ENCODE peak calls at places on chromosome 7, in eight cellular contexts. X, L, H, I, A, W, P and U are unnamed samples.

GRCh38 chr7:148982596-148983219 is 45.6 kb downstream of the PDIA4 start:
- DNase-seq in H (peak), W (no peak), X (peak), I (no peak), L (peak), A (peak), P (peak), U (no peak)

GRCh38 chr7:35467456-35467978 is 213.6 kb upstream of the TBX20 start:
- DNase-seq in H (no peak), P (no peak), X (no peak), W (peak), I (no peak), A (no peak), L (no peak), U (no peak)

GRCh38 chr7:158950914-158951635 is 94.7 kb downstream of the DYNC2I1 start:
- DNase-seq in P (peak), L (no peak), W (no peak), H (no peak), X (no peak), A (no peak), I (no peak), U (no peak)

GRCh38 chr7:154578351-154578750 is 424.6 kb downstream of the PAXIP1 start:
- DNase-seq in X (peak), P (no peak), L (no peak), I (no peak), W (no peak), H (no peak), A (no peak), U (no peak)

GRCh38 chr7:97006146-97006950 is 995 bp downstream of the DLX6 start:
- DNase-seq in A (peak), W (peak), I (peak), L (peak), H (peak), P (peak), X (peak), U (no peak)

GRCh38 chr7:100211342-100211780 is 8.4 kb upstream of the PVRIG start:
- DNase-seq in W (no peak), I (no peak), A (no peak), P (no peak), H (no peak), X (no peak), L (no peak), U (no peak)

GRCh38 chr7:19674266-19674960 is 34.4 kb downstream of the POLR1F start:
- DNase-seq in L (peak), P (no peak), X (peak), H (peak), W (no peak), A (peak), I (no peak), U (no peak)

GRCh38 chr7:134935701-134936100 is 50.6 kb upstream of the AGBL3 start:
- DNase-seq in L (no peak), H (no peak), A (no peak), I (no peak), X (peak), W (no peak), P (peak), U (no peak)

GRCh38 chr7:136026209-136026608 is 49.0 kb upstream of the MTPN start:
- DNase-seq in X (no peak), A (no peak), H (no peak), I (no peak), P (no peak), W (no peak), L (no peak), U (no peak)

GRCh38 chr7:66558660-66559465 is 69.8 kb upstream of the KCTD7 start:
- DNase-seq in I (no peak), L (peak), X (peak), W (peak), A (peak), P (peak), H (no peak), U (no peak)

GRCh38 chr7:23696916-23697441 is 13.0 kb upstream of the STK31 start:
- DNase-seq in P (peak), L (peak), I (peak), W (no peak), H (peak), A (peak), X (peak), U (no peak)
- TF ChIP-seq CTCF in P (peak), L (peak), I (peak), W (no peak), H (peak), A (peak), X (peak), U (peak)

GRCh38 chr7:74656911-74657691 is 417 bp upstream of the GTF2I start:
- DNase-seq in W (peak), X (peak), H (peak), A (peak), P (peak), I (peak), L (peak), U (peak)

GRCh38 chr7:74656421-74656910 is 1.1 kb upstream of the GTF2I start:
- DNase-seq in X (peak), W (no peak), P (peak), H (peak), I (peak), L (peak), A (peak), U (no peak)

GRCh38 chr7:74655324-74655723 is 2.2 kb upstream of the GTF2I start:
- DNase-seq in L (no peak), X (no peak), H (no peak), W (no peak), A (no peak), P (no peak), I (no peak), U (no peak)

GRCh38 chr7:74654811-74655210 is 2.7 kb upstream of the GTF2I start:
- DNase-seq in I (no peak), H (no peak), P (no peak), L (no peak), A (no peak), W (no peak), X (no peak), U (no peak)

GRCh38 chr7:74655785-74656420 is 1.6 kb upstream of the GTF2I start:
- DNase-seq in A (no peak), W (no peak), P (peak), I (no peak), L (no peak), H (no peak), X (no peak), U (no peak)
- H3K4me3 ChIP-seq in A (peak), W (no peak), P (peak), I (peak), L (peak), H (peak), X (peak), U (peak)

DNA sequence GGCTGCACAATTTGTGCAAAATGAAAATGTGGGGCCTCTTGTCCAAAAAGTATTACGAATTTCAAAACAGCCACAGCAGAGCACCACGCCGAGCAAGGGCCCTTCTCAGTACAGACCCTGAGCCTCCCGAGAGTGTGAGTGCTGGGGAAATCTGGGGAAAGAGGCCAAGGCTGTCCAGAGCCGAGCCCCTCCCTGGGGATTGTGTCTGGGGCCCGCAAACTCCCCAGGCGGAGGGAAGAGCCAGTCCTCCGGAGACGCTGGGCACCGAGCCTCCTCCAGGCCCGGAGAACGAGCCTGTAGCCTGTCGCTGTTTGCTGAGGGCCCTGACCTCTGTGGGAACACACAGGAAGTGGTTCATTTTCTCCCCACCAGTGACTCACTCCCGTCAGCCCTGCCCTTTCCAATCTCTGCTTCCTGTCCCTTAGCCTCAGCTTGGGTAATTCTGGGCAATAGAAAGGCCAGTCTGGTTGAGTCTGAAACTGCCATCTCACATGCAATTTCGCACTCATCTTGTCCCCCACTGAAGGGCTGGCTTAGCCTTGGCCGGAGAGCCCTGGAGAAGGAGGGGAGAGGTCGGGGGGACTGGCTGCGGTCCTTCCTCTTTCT is 19.5 kb upstream of the GNA12 start:
- DNase-seq in I (peak), X (peak), P (peak), L (peak), H (no peak), W (peak), A (peak), U (peak)
- TF ChIP-seq CTCF in I (no peak), X (no peak), P (no peak), L (no peak), H (no peak), W (no peak), A (no peak), U (no peak)

GRCh38 chr7:127616709-127617108 is 1.2 kb downstream of the PAX4 start:
- DNase-seq in I (no peak), W (no peak), X (no peak), L (no peak), A (no peak), H (no peak), P (no peak), U (no peak)

GRCh38 chr7:127618042-127618441 is at the start of gene PAX4:
- DNase-seq in I (no peak), H (no peak), L (no peak), P (no peak), W (no peak), A (no peak), X (no peak), U (no peak)

GRCh38 chr7:127618775-127619174 is 833 bp upstream of the PAX4 start:
- DNase-seq in I (no peak), L (no peak), P (no peak), H (no peak), X (no peak), W (no peak), A (no peak), U (no peak)

GRCh38 chr7:127619681-127620405 is 1.9 kb upstream of the PAX4 start:
- DNase-seq in H (peak), P (peak), L (peak), W (no peak), I (no peak), A (no peak), X (no peak), U (no peak)

GRCh38 chr7:127620406-127621233 is 2.7 kb upstream of the PAX4 start:
- DNase-seq in W (no peak), P (peak), H (peak), L (peak), A (peak), I (no peak), X (no peak), U (no peak)
- H3K4me3 ChIP-seq in W (no peak), P (no peak), H (peak), L (peak), A (no peak), I (no peak), X (no peak), U (no peak)

GRCh38 chr7:68107968-68108367 is 1111.3 kb downstream of the TYW1 start:
- DNase-seq in P (no peak), A (no peak), X (peak), I (no peak), W (no peak), L (no peak), H (no peak), U (no peak)
- TF ChIP-seq CTCF in P (no peak), A (no peak), X (no peak), I (no peak), W (no peak), L (no peak), H (no peak), U (no peak)

GRCh38 chr7:155705656-155706360 is 61.3 kb downstream of the RBM33 start:
- DNase-seq in A (no peak), I (no peak), H (no peak), X (no peak), W (no peak), P (no peak), L (no peak), U (no peak)
- H3K4me3 ChIP-seq in A (no peak), I (no peak), H (no peak), X (no peak), W (no peak), P (no peak), L (no peak), U (no peak)

GRCh38 chr7:21722371-21722770 is 179.5 kb downstream of the DNAH11 start:
- DNase-seq in I (no peak), W (no peak), P (no peak), L (peak), X (no peak), A (no peak), H (no peak), U (no peak)
- TF ChIP-seq CTCF in I (peak), W (no peak), P (no peak), L (peak), X (peak), A (no peak), H (peak), U (no peak)